ENCODE peak calls at places on chromosomes 11 and 22, in nine cellular contexts. One of them, this sample, is unnamed.

GRCh38 chr11:9973921-9974320 is 310.0 kb downstream of the SWAP70 start:
- DNase-seq in NCI-H774: no peak
- DNase-seq in stimulated activated effector memory CD8-positive, alpha-beta T cell treated with anti-CD3 and anti-CD28 coated beads, Interleukin-12 subunit alpha, Interleukin-12 subunit beta, amount 100 ng/mL, for 72 hours: no peak
- DNase-seq in GM04504: no peak
- DNase-seq in upper lobe of right lung: no peak
- DNase-seq in GM23248: peak
- DNase-seq in heart left ventricle: no peak
- DNase-seq in T-helper 1 cell: no peak
- DNase-seq in pons: no peak
- DNase-seq in this sample: no peak

GRCh38 chr22:27452916-27453315 is 348.6 kb downstream of the MN1 start:
- DNase-seq in NCI-H774: no peak
- DNase-seq in stimulated activated effector memory CD8-positive, alpha-beta T cell treated with anti-CD3 and anti-CD28 coated beads, Interleukin-12 subunit alpha, Interleukin-12 subunit beta, amount 100 ng/mL, for 72 hours: no peak
- DNase-seq in GM04504: no peak
- DNase-seq in upper lobe of right lung: no peak
- DNase-seq in GM23248: no peak
- DNase-seq in heart left ventricle: no peak
- DNase-seq in T-helper 1 cell: no peak
- DNase-seq in pons: no peak
- DNase-seq in this sample: no peak

GRCh38 chr22:48644997-48645396 is 1182.7 kb downstream of the BRD1 start:
- DNase-seq in NCI-H774: no peak
- DNase-seq in stimulated activated effector memory CD8-positive, alpha-beta T cell treated with anti-CD3 and anti-CD28 coated beads, Interleukin-12 subunit alpha, Interleukin-12 subunit beta, amount 100 ng/mL, for 72 hours: no peak
- DNase-seq in GM04504: no peak
- DNase-seq in upper lobe of right lung: no peak
- DNase-seq in GM23248: no peak
- DNase-seq in heart left ventricle: no peak
- DNase-seq in T-helper 1 cell: no peak
- DNase-seq in pons: no peak
- DNase-seq in this sample: no peak

GRCh38 chr11:61347916-61348461 is 13.7 kb downstream of the CYB561A3 start:
- DNase-seq in NCI-H774: no peak
- DNase-seq in stimulated activated effector memory CD8-positive, alpha-beta T cell treated with anti-CD3 and anti-CD28 coated beads, Interleukin-12 subunit alpha, Interleukin-12 subunit beta, amount 100 ng/mL, for 72 hours: no peak
- DNase-seq in GM04504: no peak
- DNase-seq in upper lobe of right lung: peak
- DNase-seq in GM23248: no peak
- DNase-seq in heart left ventricle: no peak
- DNase-seq in T-helper 1 cell: no peak
- DNase-seq in pons: no peak
- DNase-seq in this sample: peak

GRCh38 chr11:41201156-41201555 is 258.3 kb downstream of the LRRC4C start:
- DNase-seq in NCI-H774: no peak
- DNase-seq in stimulated activated effector memory CD8-positive, alpha-beta T cell treated with anti-CD3 and anti-CD28 coated beads, Interleukin-12 subunit alpha, Interleukin-12 subunit beta, amount 100 ng/mL, for 72 hours: no peak
- DNase-seq in GM04504: peak
- DNase-seq in upper lobe of right lung: no peak
- DNase-seq in GM23248: peak
- DNase-seq in heart left ventricle: no peak
- DNase-seq in T-helper 1 cell: no peak
- DNase-seq in pons: peak
- DNase-seq in this sample: peak

GRCh38 chr11:78179459-78180071 is 8.9 kb downstream of the KCTD21 start:
- DNase-seq in NCI-H774: no peak
- DNase-seq in stimulated activated effector memory CD8-positive, alpha-beta T cell treated with anti-CD3 and anti-CD28 coated beads, Interleukin-12 subunit alpha, Interleukin-12 subunit beta, amount 100 ng/mL, for 72 hours: no peak
- DNase-seq in GM04504: no peak
- DNase-seq in upper lobe of right lung: no peak
- DNase-seq in GM23248: no peak
- DNase-seq in heart left ventricle: no peak
- DNase-seq in T-helper 1 cell: no peak
- DNase-seq in pons: no peak
- DNase-seq in this sample: no peak

GRCh38 chr11:20672575-20672974 is 3.2 kb downstream of the NELL1 start:
- DNase-seq in NCI-H774: peak
- DNase-seq in stimulated activated effector memory CD8-positive, alpha-beta T cell treated with anti-CD3 and anti-CD28 coated beads, Interleukin-12 subunit alpha, Interleukin-12 subunit beta, amount 100 ng/mL, for 72 hours: no peak
- DNase-seq in GM04504: no peak
- DNase-seq in upper lobe of right lung: no peak
- DNase-seq in GM23248: no peak
- DNase-seq in heart left ventricle: no peak
- DNase-seq in T-helper 1 cell: no peak
- DNase-seq in pons: no peak
- DNase-seq in this sample: no peak

GRCh38 chr11:133347988-133348387 is 184.3 kb downstream of the OPCML start:
- DNase-seq in NCI-H774: no peak
- DNase-seq in stimulated activated effector memory CD8-positive, alpha-beta T cell treated with anti-CD3 and anti-CD28 coated beads, Interleukin-12 subunit alpha, Interleukin-12 subunit beta, amount 100 ng/mL, for 72 hours: no peak
- DNase-seq in GM04504: no peak
- DNase-seq in upper lobe of right lung: no peak
- DNase-seq in GM23248: no peak
- DNase-seq in heart left ventricle: no peak
- DNase-seq in T-helper 1 cell: no peak
- DNase-seq in pons: peak
- DNase-seq in this sample: no peak

GRCh38 chr11:13288375-13289029 is 10.9 kb downstream of the BMAL1 start:
- DNase-seq in NCI-H774: no peak
- DNase-seq in stimulated activated effector memory CD8-positive, alpha-beta T cell treated with anti-CD3 and anti-CD28 coated beads, Interleukin-12 subunit alpha, Interleukin-12 subunit beta, amount 100 ng/mL, for 72 hours: no peak
- DNase-seq in GM04504: no peak
- DNase-seq in upper lobe of right lung: no peak
- DNase-seq in GM23248: no peak
- DNase-seq in heart left ventricle: no peak
- DNase-seq in T-helper 1 cell: no peak
- DNase-seq in pons: no peak
- DNase-seq in this sample: no peak

GRCh38 chr22:23152238-23153114 is 7.2 kb downstream of the RAB36 start:
- DNase-seq in NCI-H774: no peak
- DNase-seq in stimulated activated effector memory CD8-positive, alpha-beta T cell treated with anti-CD3 and anti-CD28 coated beads, Interleukin-12 subunit alpha, Interleukin-12 subunit beta, amount 100 ng/mL, for 72 hours: no peak
- DNase-seq in GM04504: no peak
- DNase-seq in upper lobe of right lung: no peak
- DNase-seq in GM23248: no peak
- DNase-seq in heart left ventricle: no peak
- DNase-seq in T-helper 1 cell: no peak
- DNase-seq in pons: no peak
- DNase-seq in this sample: no peak

GRCh38 chr11:86488553-86488952 is 113.9 kb downstream of the CCDC81 start:
- DNase-seq in NCI-H774: peak
- DNase-seq in stimulated activated effector memory CD8-positive, alpha-beta T cell treated with anti-CD3 and anti-CD28 coated beads, Interleukin-12 subunit alpha, Interleukin-12 subunit beta, amount 100 ng/mL, for 72 hours: no peak
- DNase-seq in GM04504: no peak
- DNase-seq in upper lobe of right lung: no peak
- DNase-seq in GM23248: peak
- DNase-seq in heart left ventricle: no peak
- DNase-seq in T-helper 1 cell: no peak
- DNase-seq in pons: no peak
- DNase-seq in this sample: peak

GRCh38 chr22:42697542-42698013 is 23.1 kb downstream of the A4GALT start:
- DNase-seq in NCI-H774: no peak
- DNase-seq in stimulated activated effector memory CD8-positive, alpha-beta T cell treated with anti-CD3 and anti-CD28 coated beads, Interleukin-12 subunit alpha, Interleukin-12 subunit beta, amount 100 ng/mL, for 72 hours: no peak
- DNase-seq in GM04504: no peak
- DNase-seq in upper lobe of right lung: no peak
- DNase-seq in GM23248: peak
- DNase-seq in heart left ventricle: peak
- DNase-seq in T-helper 1 cell: no peak
- DNase-seq in pons: no peak
- DNase-seq in this sample: peak

GRCh38 chr11:129268371-129268770 is 76.2 kb upstream of the ARHGAP32 start:
- DNase-seq in NCI-H774: no peak
- DNase-seq in stimulated activated effector memory CD8-positive, alpha-beta T cell treated with anti-CD3 and anti-CD28 coated beads, Interleukin-12 subunit alpha, Interleukin-12 subunit beta, amount 100 ng/mL, for 72 hours: no peak
- DNase-seq in GM04504: no peak
- DNase-seq in upper lobe of right lung: no peak
- DNase-seq in GM23248: no peak
- DNase-seq in heart left ventricle: no peak
- DNase-seq in T-helper 1 cell: no peak
- DNase-seq in pons: no peak
- DNase-seq in this sample: peak

GRCh38 chr11:113721462-113722066 is 15.5 kb upstream of the TMPRSS5 start:
- DNase-seq in NCI-H774: no peak
- DNase-seq in stimulated activated effector memory CD8-positive, alpha-beta T cell treated with anti-CD3 and anti-CD28 coated beads, Interleukin-12 subunit alpha, Interleukin-12 subunit beta, amount 100 ng/mL, for 72 hours: no peak
- DNase-seq in GM04504: no peak
- DNase-seq in upper lobe of right lung: no peak
- DNase-seq in GM23248: peak
- DNase-seq in heart left ventricle: no peak
- DNase-seq in T-helper 1 cell: no peak
- DNase-seq in pons: no peak
- DNase-seq in this sample: no peak

GRCh38 chr22:36277482-36278291 is 24.8 kb downstream of the APOL1 start:
- DNase-seq in NCI-H774: no peak
- DNase-seq in stimulated activated effector memory CD8-positive, alpha-beta T cell treated with anti-CD3 and anti-CD28 coated beads, Interleukin-12 subunit alpha, Interleukin-12 subunit beta, amount 100 ng/mL, for 72 hours: peak
- DNase-seq in GM04504: no peak
- DNase-seq in upper lobe of right lung: peak
- DNase-seq in GM23248: peak
- DNase-seq in heart left ventricle: peak
- DNase-seq in T-helper 1 cell: peak
- DNase-seq in pons: peak
- DNase-seq in this sample: peak

GRCh38 chr11:124897681-124898680 is at the start of gene ROBO4:
- DNase-seq in NCI-H774: no peak
- DNase-seq in stimulated activated effector memory CD8-positive, alpha-beta T cell treated with anti-CD3 and anti-CD28 coated beads, Interleukin-12 subunit alpha, Interleukin-12 subunit beta, amount 100 ng/mL, for 72 hours: no peak
- DNase-seq in GM04504: peak
- DNase-seq in upper lobe of right lung: no peak
- DNase-seq in GM23248: peak
- DNase-seq in heart left ventricle: peak
- DNase-seq in T-helper 1 cell: no peak
- DNase-seq in pons: no peak
- DNase-seq in this sample: peak

GRCh38 chr11:90134420-90135003 is at the start of gene NAALAD2:
- DNase-seq in NCI-H774: peak
- DNase-seq in stimulated activated effector memory CD8-positive, alpha-beta T cell treated with anti-CD3 and anti-CD28 coated beads, Interleukin-12 subunit alpha, Interleukin-12 subunit beta, amount 100 ng/mL, for 72 hours: no peak
- DNase-seq in GM04504: no peak
- DNase-seq in upper lobe of right lung: peak
- DNase-seq in GM23248: peak
- DNase-seq in heart left ventricle: peak
- DNase-seq in T-helper 1 cell: no peak
- DNase-seq in pons: peak
- DNase-seq in this sample: no peak

GRCh38 chr11:78039919-78040671 is 17.0 kb upstream of the KCTD14 start:
- DNase-seq in NCI-H774: peak
- DNase-seq in stimulated activated effector memory CD8-positive, alpha-beta T cell treated with anti-CD3 and anti-CD28 coated beads, Interleukin-12 subunit alpha, Interleukin-12 subunit beta, amount 100 ng/mL, for 72 hours: peak
- DNase-seq in GM04504: peak
- DNase-seq in upper lobe of right lung: peak
- DNase-seq in GM23248: peak
- DNase-seq in heart left ventricle: peak
- DNase-seq in T-helper 1 cell: no peak
- DNase-seq in pons: peak
- DNase-seq in this sample: peak

GRCh38 chr11:102527041-102527440 is 3.5 kb downstream of the MMP7 start:
- DNase-seq in NCI-H774: no peak
- DNase-seq in stimulated activated effector memory CD8-positive, alpha-beta T cell treated with anti-CD3 and anti-CD28 coated beads, Interleukin-12 subunit alpha, Interleukin-12 subunit beta, amount 100 ng/mL, for 72 hours: no peak
- DNase-seq in GM04504: no peak
- DNase-seq in upper lobe of right lung: no peak
- DNase-seq in GM23248: no peak
- DNase-seq in heart left ventricle: no peak
- DNase-seq in T-helper 1 cell: no peak
- DNase-seq in pons: no peak
- DNase-seq in this sample: no peak

GRCh38 chr11:6249822-6250555 is 9.6 kb upstream of the CCKBR start:
- DNase-seq in NCI-H774: no peak
- DNase-seq in stimulated activated effector memory CD8-positive, alpha-beta T cell treated with anti-CD3 and anti-CD28 coated beads, Interleukin-12 subunit alpha, Interleukin-12 subunit beta, amount 100 ng/mL, for 72 hours: no peak
- DNase-seq in GM04504: no peak
- DNase-seq in upper lobe of right lung: peak
- DNase-seq in GM23248: peak
- DNase-seq in heart left ventricle: peak
- DNase-seq in T-helper 1 cell: no peak
- DNase-seq in pons: no peak
- DNase-seq in this sample: peak

GRCh38 chr22:41021039-41021654 is 70.0 kb downstream of the RBX1 start:
- DNase-seq in NCI-H774: no peak
- DNase-seq in stimulated activated effector memory CD8-positive, alpha-beta T cell treated with anti-CD3 and anti-CD28 coated beads, Interleukin-12 subunit alpha, Interleukin-12 subunit beta, amount 100 ng/mL, for 72 hours: no peak
- DNase-seq in GM04504: no peak
- DNase-seq in upper lobe of right lung: peak
- DNase-seq in GM23248: peak
- DNase-seq in heart left ventricle: no peak
- DNase-seq in T-helper 1 cell: no peak
- DNase-seq in pons: peak
- DNase-seq in this sample: peak

GRCh38 chr22:36245805-36246356 is 6.6 kb upstream of the APOL2 start:
- DNase-seq in NCI-H774: no peak
- DNase-seq in stimulated activated effector memory CD8-positive, alpha-beta T cell treated with anti-CD3 and anti-CD28 coated beads, Interleukin-12 subunit alpha, Interleukin-12 subunit beta, amount 100 ng/mL, for 72 hours: no peak
- DNase-seq in GM04504: no peak
- DNase-seq in upper lobe of right lung: no peak
- DNase-seq in GM23248: no peak
- DNase-seq in heart left ventricle: no peak
- DNase-seq in T-helper 1 cell: no peak
- DNase-seq in pons: no peak
- DNase-seq in this sample: no peak

GRCh38 chr11:126257764-126258163 is 10.9 kb downstream of the SRPRA start:
- DNase-seq in NCI-H774: no peak
- DNase-seq in stimulated activated effector memory CD8-positive, alpha-beta T cell treated with anti-CD3 and anti-CD28 coated beads, Interleukin-12 subunit alpha, Interleukin-12 subunit beta, amount 100 ng/mL, for 72 hours: no peak
- DNase-seq in GM04504: peak
- DNase-seq in upper lobe of right lung: no peak
- DNase-seq in GM23248: peak
- DNase-seq in heart left ventricle: no peak
- DNase-seq in T-helper 1 cell: no peak
- DNase-seq in pons: no peak
- DNase-seq in this sample: no peak

GRCh38 chr11:67179892-67180490 is 60.9 kb downstream of the KDM2A start:
- DNase-seq in NCI-H774: no peak
- DNase-seq in stimulated activated effector memory CD8-positive, alpha-beta T cell treated with anti-CD3 and anti-CD28 coated beads, Interleukin-12 subunit alpha, Interleukin-12 subunit beta, amount 100 ng/mL, for 72 hours: no peak
- DNase-seq in GM04504: no peak
- DNase-seq in upper lobe of right lung: no peak
- DNase-seq in GM23248: no peak
- DNase-seq in heart left ventricle: no peak
- DNase-seq in T-helper 1 cell: no peak
- DNase-seq in pons: no peak
- DNase-seq in this sample: no peak

GRCh38 chr11:67436459-67437081 is 912 bp downstream of the PTPRCAP start:
- DNase-seq in NCI-H774: no peak
- DNase-seq in stimulated activated effector memory CD8-positive, alpha-beta T cell treated with anti-CD3 and anti-CD28 coated beads, Interleukin-12 subunit alpha, Interleukin-12 subunit beta, amount 100 ng/mL, for 72 hours: no peak
- DNase-seq in GM04504: no peak
- DNase-seq in upper lobe of right lung: no peak
- DNase-seq in GM23248: no peak
- DNase-seq in heart left ventricle: no peak
- DNase-seq in T-helper 1 cell: peak
- DNase-seq in pons: no peak
- DNase-seq in this sample: peak

GRCh38 chr11:82711648-82712047 is 22.0 kb downstream of the FAM181B start:
- DNase-seq in NCI-H774: no peak
- DNase-seq in stimulated activated effector memory CD8-positive, alpha-beta T cell treated with anti-CD3 and anti-CD28 coated beads, Interleukin-12 subunit alpha, Interleukin-12 subunit beta, amount 100 ng/mL, for 72 hours: no peak
- DNase-seq in GM04504: no peak
- DNase-seq in upper lobe of right lung: no peak
- DNase-seq in GM23248: no peak
- DNase-seq in heart left ventricle: no peak
- DNase-seq in T-helper 1 cell: no peak
- DNase-seq in pons: no peak
- DNase-seq in this sample: no peak

GRCh38 chr11:2300936-2301630 is 635 bp downstream of the C11orf21 start:
- DNase-seq in NCI-H774: no peak
- DNase-seq in stimulated activated effector memory CD8-positive, alpha-beta T cell treated with anti-CD3 and anti-CD28 coated beads, Interleukin-12 subunit alpha, Interleukin-12 subunit beta, amount 100 ng/mL, for 72 hours: no peak
- DNase-seq in GM04504: no peak
- DNase-seq in upper lobe of right lung: peak
- DNase-seq in GM23248: no peak
- DNase-seq in heart left ventricle: no peak
- DNase-seq in T-helper 1 cell: no peak
- DNase-seq in pons: no peak
- DNase-seq in this sample: no peak

GRCh38 chr22:50261615-50262459 is at the start of gene MAPK12:
- DNase-seq in NCI-H774: no peak
- DNase-seq in stimulated activated effector memory CD8-positive, alpha-beta T cell treated with anti-CD3 and anti-CD28 coated beads, Interleukin-12 subunit alpha, Interleukin-12 subunit beta, amount 100 ng/mL, for 72 hours: no peak
- DNase-seq in GM04504: no peak
- DNase-seq in upper lobe of right lung: no peak
- DNase-seq in GM23248: peak
- DNase-seq in heart left ventricle: peak
- DNase-seq in T-helper 1 cell: no peak
- DNase-seq in pons: no peak
- DNase-seq in this sample: peak

This sample was measured in SJCRH30.